ENCODE peak calls at places on chromosomes 13 and 19, in ten cellular contexts. R, H, D, Y, W, Q, G, I, U and X are unnamed samples. For H3K9me3, the result is how much of the 10 kb centered on the place peaks cover.

GRCh38 chr13:33236021-33236420 is 49.5 kb downstream of the STARD13 start:
- DNase-seq in R (peak), H (no peak), D (no peak), Y (no peak), W (no peak), Q (peak), G (no peak), I (no peak), U (no peak), X (no peak)

GRCh38 chr13:44853641-44854040 is 135.6 kb downstream of the NUFIP1 start:
- DNase-seq in R (no peak), H (no peak), D (no peak), Y (no peak), W (no peak), Q (no peak), G (no peak), I (no peak), U (no peak), X (no peak)

GRCh38 chr13:80040219-80040976 is 300.5 kb downstream of the SPRY2 start:
- DNase-seq in R (peak), H (no peak), D (no peak), Y (no peak), W (no peak), Q (peak), G (no peak), I (no peak), U (peak), X (no peak)

GRCh38 chr19:38290631-38291147 is 13.4 kb upstream of the C19orf33 start:
- DNase-seq in R (peak), H (no peak), D (no peak), Y (no peak), W (no peak), Q (peak), G (no peak), I (no peak), U (peak), X (no peak)

GRCh38 chr13:112725346-112726017 is 35.6 kb downstream of the ATP11A start:
- DNase-seq in R (no peak), H (no peak), D (peak), Y (no peak), W (no peak), Q (no peak), G (no peak), I (no peak), U (no peak), X (no peak)

GRCh38 chr19:18029617-18030338 is 21.8 kb downstream of the ARRDC2 start:
- DNase-seq in R (peak), H (no peak), D (no peak), Y (no peak), W (no peak), Q (no peak), G (no peak), I (no peak), U (peak), X (no peak)

GRCh38 chr19:39111593-39112199 is 13.9 kb upstream of the PAK4 start:
- DNase-seq in R (no peak), H (no peak), D (no peak), Y (no peak), W (no peak), Q (no peak), G (no peak), I (no peak), U (no peak), X (no peak)

GRCh38 chr19:3365447-3366103 is 808 bp upstream of the NFIC start:
- DNase-seq in R (peak), H (no peak), D (peak), Y (no peak), W (no peak), Q (no peak), G (no peak), I (no peak), U (peak), X (peak)

GRCh38 chr13:28040977-28041376 is 52.5 kb upstream of the URAD start:
- DNase-seq in R (no peak), H (no peak), D (no peak), Y (no peak), W (no peak), Q (no peak), G (no peak), I (no peak), U (no peak), X (no peak)

GRCh38 chr13:90717451-90717936 is 630.0 kb upstream of the MIR17HG start:
- DNase-seq in R (peak), H (no peak), D (no peak), Y (peak), W (no peak), Q (peak), G (no peak), I (no peak), U (peak), X (no peak)

GRCh38 chr13:40161931-40162330 is 504.5 kb downstream of the FOXO1 start:
- DNase-seq in R (no peak), H (no peak), D (no peak), Y (no peak), W (no peak), Q (no peak), G (no peak), I (no peak), U (no peak), X (no peak)

GRCh38 chr19:14482112-14482941 is 7.2 kb upstream of the PTGER1 start:
- DNase-seq in R (no peak), H (no peak), D (no peak), Y (no peak), W (no peak), Q (no peak), G (no peak), I (no peak), U (no peak), X (no peak)

GRCh38 chr19:645912-646797 is 6.5 kb downstream of the FGF22 start:
- DNase-seq in R (no peak), H (no peak), D (no peak), Y (no peak), W (no peak), Q (no peak), G (no peak), I (no peak), U (no peak), X (no peak)

GRCh38 chr19:41958367-41959055 is 610 bp downstream of the RABAC1 start:
- DNase-seq in R (peak), H (peak), D (peak), Y (peak), W (peak), Q (peak), G (peak), I (peak), U (peak), X (peak)

GRCh38 chr13:109274188-109274821 is 512.1 kb downstream of the IRS2 start:
- DNase-seq in R (peak), H (no peak), D (peak), Y (peak), W (no peak), Q (peak), G (no peak), I (no peak), U (peak), X (no peak)

GRCh38 chr19:11382898-11383705 is 1.0 kb downstream of the EPOR start:
- DNase-seq in R (peak), H (peak), D (peak), Y (peak), W (no peak), Q (no peak), G (no peak), I (no peak), U (peak), X (peak)

GRCh38 chr13:110415669-110416068 is 108.6 kb downstream of the COL4A2 start:
- DNase-seq in R (peak), H (no peak), D (peak), Y (no peak), W (no peak), Q (no peak), G (no peak), I (no peak), U (peak), X (no peak)

GRCh38 chr19:34208485-34208884 is 36.2 kb downstream of the LSM14A start:
- DNase-seq in R (no peak), H (no peak), D (no peak), Y (no peak), W (no peak), Q (no peak), G (no peak), I (no peak), U (no peak), X (no peak)

GRCh38 chr19:49997709-49998108 is 27.5 kb downstream of the VRK3 start:
- DNase-seq in R (peak), H (peak), D (peak), Y (peak), W (no peak), Q (peak), G (no peak), I (no peak), U (peak), X (peak)

GRCh38 chr13:73833331-73834070 is 300.7 kb downstream of the KLF12 start:
- DNase-seq in R (peak), H (no peak), D (no peak), Y (no peak), W (no peak), Q (peak), G (no peak), I (no peak), U (peak), X (no peak)

GRCh38 chr19:30236006-30236405 is 136.2 kb upstream of the ZNF536 start:
- DNase-seq in R (no peak), H (no peak), D (no peak), Y (peak), W (no peak), Q (no peak), G (no peak), I (no peak), U (no peak), X (no peak)

GRCh38 chr13:93776936-93777335 is 550.3 kb downstream of the GPC6 start:
- DNase-seq in R (peak), H (no peak), D (no peak), Y (no peak), W (no peak), Q (no peak), G (no peak), I (no peak), U (no peak), X (no peak)

GRCh38 chr13:102369303-102369702 is 32.5 kb downstream of the FGF14 start:
- DNase-seq in R (no peak), H (no peak), D (no peak), Y (no peak), W (no peak), Q (peak), G (no peak), I (no peak), U (peak), X (no peak)

GRCh38 chr19:17357078-17357666 is 19.8 kb downstream of the GTPBP3 start:
- DNase-seq in R (no peak), H (no peak), D (no peak), Y (no peak), W (no peak), Q (no peak), G (no peak), I (no peak), U (no peak), X (no peak)

GRCh38 chr13:99303863-99304521 is 3.2 kb downstream of the GPR183 start:
- DNase-seq in R (no peak), H (no peak), D (no peak), Y (no peak), W (peak), Q (no peak), G (peak), I (no peak), U (no peak), X (no peak)

GRCh38 chr13:113546571-113547247 is 37.8 kb upstream of the TFDP1 start:
- DNase-seq in R (peak), H (no peak), D (no peak), Y (no peak), W (no peak), Q (peak), G (no peak), I (no peak), U (no peak), X (no peak)

GRCh38 chr19:7500811-7501450 is 12.1 kb upstream of the PEX11G start:
- DNase-seq in R (peak), H (no peak), D (peak), Y (peak), W (no peak), Q (no peak), G (no peak), I (no peak), U (peak), X (peak)

GRCh38 chr13:74191036-74191809 is 57.0 kb upstream of the KLF12 start:
- DNase-seq in R (peak), H (no peak), D (no peak), Y (peak), W (no peak), Q (no peak), G (no peak), I (no peak), U (no peak), X (no peak)

GRCh38 chr19:49987159-49987698 is 26.3 kb upstream of the SIGLEC11 start:
- DNase-seq in R (peak), H (peak), D (peak), Y (peak), W (peak), Q (peak), G (peak), I (peak), U (peak), X (peak)

GRCh38 chr13:35978607-35979316 is 152.4 kb downstream of the DCLK1 start:
- DNase-seq in R (peak), H (peak), D (no peak), Y (peak), W (no peak), Q (peak), G (no peak), I (no peak), U (peak), X (peak)

DNA sequence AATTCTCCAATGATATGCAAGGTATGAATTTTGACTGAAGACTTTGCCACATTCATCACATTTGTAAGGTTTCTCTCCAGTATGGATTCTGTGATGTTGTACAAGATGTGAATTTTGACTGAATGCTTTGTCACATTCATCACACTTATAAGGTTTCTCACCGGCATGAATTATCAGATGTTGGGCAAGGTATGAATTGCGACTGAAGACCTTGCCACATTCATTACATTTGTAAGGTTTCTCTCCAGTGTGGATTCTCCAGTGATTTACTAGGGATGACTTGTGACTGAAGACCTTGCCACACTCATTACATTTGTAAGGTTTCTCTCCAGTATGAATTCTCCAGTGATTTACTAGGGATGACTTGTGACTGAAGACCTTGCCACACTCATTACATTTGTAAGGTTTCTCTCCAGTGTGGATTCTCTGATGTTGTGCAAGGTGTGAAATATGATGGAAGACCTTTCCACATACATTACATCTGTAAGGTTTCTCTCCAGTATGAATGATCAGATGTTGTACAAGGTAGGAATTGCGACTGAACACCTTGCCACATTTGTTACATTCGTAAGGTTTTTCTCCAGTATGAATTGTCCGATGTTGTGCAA is 24.8 kb downstream of the ZNF83 start:
- DNase-seq in R (no peak), H (no peak), D (no peak), Y (no peak), W (no peak), Q (no peak), G (no peak), I (no peak), U (no peak), X (no peak)
- H3K9me3 ChIP-seq in R (under half), H (under half), D (under half), Y (under half), W (half or more), Q (under half), G (under half), I (half or more), U (half or more), X (under half)

GRCh38 chr19:56973713-56974553 is 133.4 kb upstream of the PEG3 start:
- DNase-seq in R (no peak), H (no peak), D (no peak), Y (no peak), W (no peak), Q (no peak), G (no peak), I (no peak), U (no peak), X (no peak)
- H3K9me3 ChIP-seq in R (under half), H (under half), D (half or more), Y (under half), W (under half), Q (under half), G (under half), I (under half), U (under half), X (under half)

DNA sequence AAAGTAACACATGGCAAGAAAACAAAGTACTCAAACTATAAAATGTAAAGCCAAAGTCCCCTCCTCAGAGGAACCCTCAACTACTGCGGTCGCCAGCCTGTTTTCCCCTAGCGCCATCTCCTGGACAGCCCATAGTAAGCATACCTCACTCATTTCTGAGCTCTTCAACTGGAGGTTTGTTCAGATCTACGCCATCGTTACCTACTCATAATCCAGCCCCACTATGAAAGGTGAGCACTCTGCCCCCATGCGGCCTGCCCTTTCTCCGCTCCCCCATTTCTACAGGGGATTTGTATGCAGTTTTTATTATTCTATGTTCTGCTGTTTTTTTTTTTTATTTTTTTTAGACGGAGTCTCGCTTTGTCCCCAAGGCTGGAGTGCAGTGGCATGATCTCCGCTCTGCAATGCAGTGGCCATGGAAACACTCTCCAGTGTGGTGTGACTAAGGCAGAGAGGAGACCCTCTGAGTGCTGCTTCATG is 26.2 kb downstream of the OPA3 start:
- DNase-seq in R (peak), H (peak), D (peak), Y (peak), W (peak), Q (peak), G (peak), I (no peak), U (peak), X (peak)
- H3K9me3 ChIP-seq in R (under half), H (under half), D (under half), Y (under half), W (under half), Q (under half), G (under half), I (under half), U (under half), X (under half)

GRCh38 chr19:56993851-56994250 is 125.9 kb upstream of the USP29 start:
- DNase-seq in R (no peak), H (no peak), D (no peak), Y (no peak), W (no peak), Q (no peak), G (no peak), I (no peak), U (no peak), X (no peak)
- H3K9me3 ChIP-seq in R (under half), H (under half), D (half or more), Y (under half), W (under half), Q (under half), G (under half), I (half or more), U (under half), X (under half)

GRCh38 chr19:31391518-31391917 is 42.3 kb upstream of the TSHZ3 start:
- DNase-seq in R (no peak), H (no peak), D (no peak), Y (no peak), W (no peak), Q (no peak), G (no peak), I (no peak), U (no peak), X (no peak)
- H3K9me3 ChIP-seq in R (under half), H (under half), D (under half), Y (under half), W (under half), Q (under half), G (under half), I (under half), U (under half), X (under half)

GRCh38 chr19:54572696-54573311 is 786 bp upstream of the LILRA2 start:
- DNase-seq in R (no peak), H (peak), D (no peak), Y (no peak), W (no peak), Q (no peak), G (no peak), I (no peak), U (no peak), X (no peak)

GRCh38 chr19:54570316-54570715 is 3.3 kb upstream of the LILRA2 start:
- DNase-seq in R (no peak), H (no peak), D (no peak), Y (no peak), W (no peak), Q (no peak), G (no peak), I (no peak), U (no peak), X (no peak)

GRCh38 chr19:54574527-54575056 is 1.0 kb downstream of the LILRA2 start:
- DNase-seq in R (no peak), H (no peak), D (no peak), Y (no peak), W (no peak), Q (no peak), G (no peak), I (no peak), U (no peak), X (no peak)

GRCh38 chr19:54574051-54574450 is 461 bp downstream of the LILRA2 start:
- DNase-seq in R (no peak), H (no peak), D (no peak), Y (no peak), W (no peak), Q (no peak), G (no peak), I (no peak), U (no peak), X (no peak)

DNA sequence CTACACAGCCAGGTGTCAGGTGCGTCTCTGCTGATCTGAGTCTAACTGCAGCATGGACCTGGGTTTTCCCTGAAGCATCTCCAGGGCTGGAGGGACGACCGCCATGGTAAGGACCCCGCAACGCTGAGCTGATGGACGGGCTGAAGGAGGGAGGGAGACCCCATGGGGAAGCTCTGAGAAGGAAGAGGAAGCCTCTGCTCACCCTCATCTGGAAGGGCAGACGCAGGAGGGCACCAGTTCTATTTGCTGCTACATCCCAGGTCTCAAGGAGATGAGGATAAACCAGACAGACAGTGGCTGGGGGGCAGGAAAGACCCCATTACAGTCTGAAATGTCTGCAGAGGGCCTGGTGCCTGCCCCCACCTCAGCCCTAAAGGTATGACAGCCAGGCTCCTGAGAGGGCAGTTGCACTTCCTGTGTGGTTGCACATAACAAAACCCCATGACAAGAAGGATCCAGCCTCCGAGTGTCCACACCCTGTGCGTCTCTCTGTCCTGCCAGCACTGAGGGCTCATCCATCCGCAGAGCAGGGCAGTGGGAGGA is at the start of gene LILRA2:
- DNase-seq in R (no peak), H (peak), D (no peak), Y (no peak), W (no peak), Q (no peak), G (no peak), I (no peak), U (no peak), X (no peak)
- H3K9me3 ChIP-seq in R (under half), H (under half), D (half or more), Y (under half), W (under half), Q (under half), G (under half), I (under half), U (under half), X (under half)

GRCh38 chr19:58000677-58001076 is 1.9 kb downstream of the ZNF606 start:
- DNase-seq in R (no peak), H (no peak), D (no peak), Y (no peak), W (no peak), Q (no peak), G (no peak), I (no peak), U (no peak), X (no peak)
- H3K9me3 ChIP-seq in R (under half), H (under half), D (under half), Y (under half), W (under half), Q (under half), G (under half), I (half or more), U (half or more), X (under half)

GRCh38 chr19:51915324-51915867 is 10.6 kb upstream of the ZNF649 start:
- DNase-seq in R (no peak), H (no peak), D (no peak), Y (no peak), W (no peak), Q (no peak), G (no peak), I (no peak), U (no peak), X (no peak)
- H3K9me3 ChIP-seq in R (under half), H (under half), D (half or more), Y (under half), W (half or more), Q (under half), G (under half), I (half or more), U (half or more), X (under half)

DNA sequence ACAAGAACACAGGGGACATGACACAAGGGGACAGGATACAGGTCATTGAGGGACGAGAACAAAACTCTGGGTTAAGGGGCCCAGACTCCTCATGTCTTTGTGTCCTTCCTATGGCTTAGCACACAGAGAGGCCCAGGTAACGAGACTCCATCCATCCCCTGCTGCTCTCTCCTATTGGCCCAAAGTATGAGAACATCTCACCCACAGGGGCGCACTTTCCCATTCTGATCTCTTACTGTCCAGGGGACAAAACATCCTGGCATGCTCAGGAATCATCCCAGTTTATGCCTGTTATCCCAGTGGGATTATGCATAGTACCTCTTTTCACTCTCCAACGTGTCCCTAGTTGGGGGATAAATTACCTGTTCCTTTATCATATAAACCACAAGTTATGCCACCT is 19.2 kb downstream of the C13orf42 start:
- DNase-seq in R (no peak), H (no peak), D (no peak), Y (no peak), W (no peak), Q (no peak), G (no peak), I (no peak), U (no peak), X (no peak)
- H3K9me3 ChIP-seq in R (under half), H (under half), D (under half), Y (under half), W (under half), Q (under half), G (under half), I (under half), U (under half), X (under half)